ENCODE peak calls at places on chromosomes 5 and 9, in six cellular contexts. S is smooth muscle cell of the brain vasculature, B is HTR-8/SVneo, Z is NCI-H446 treated with DMSO at 0.1 percent for 48 hours, X is iPS-NIHi11, D is SW 1271. O is an unnamed sample.

GRCh38 chr9:131125038-131125287 is 423 bp upstream of the NUP214 start:
- DNase-seq in S (no peak), B (no peak), Z (no peak), X (no peak), D (no peak), O (no peak)

GRCh38 chr5:10563132-10563939 is 534 bp upstream of the ANKRD33B start:
- DNase-seq in S (no peak), B (no peak), Z (no peak), X (peak; percentile 61), D (no peak), O (no peak)

GRCh38 chr5:135379052-135379654 is 19.9 kb downstream of the MACROH2A1 start:
- DNase-seq in S (no peak), B (no peak), Z (no peak), X (no peak), D (no peak), O (no peak)

GRCh38 chr9:127644943-127645342 is 32.9 kb downstream of the STXBP1 start:
- DNase-seq in S (no peak), B (no peak), Z (no peak), X (peak; percentile 39), D (no peak), O (no peak)

GRCh38 chr9:91374939-91375338 is 13.2 kb upstream of the AUH start:
- DNase-seq in S (no peak), B (no peak), Z (no peak), X (no peak), D (no peak), O (no peak)

GRCh38 chr5:10667431-10668057 is 93.5 kb downstream of the DAP start:
- DNase-seq in S (no peak), B (no peak), Z (no peak), X (no peak), D (no peak), O (no peak)

GRCh38 chr5:140324041-140324833 is 21.3 kb upstream of the PFDN1 start:
- DNase-seq in S (no peak), B (no peak), Z (no peak), X (no peak), D (no peak), O (no peak)

GRCh38 chr5:122262107-122262506 is 49.9 kb upstream of the SNCAIP start:
- DNase-seq in S (no peak), B (no peak), Z (no peak), X (no peak), D (no peak), O (no peak)

GRCh38 chr5:174581483-174581882 is 142.9 kb upstream of the MSX2 start:
- DNase-seq in S (no peak), B (peak; percentile 41), Z (no peak), X (peak; percentile 71), D (no peak), O (no peak)

GRCh38 chr9:23638837-23639426 is 187.1 kb downstream of the ELAVL2 start:
- DNase-seq in S (no peak), B (peak; percentile 7), Z (peak; percentile 64), X (no peak), D (no peak), O (no peak)

GRCh38 chr9:129270903-129271431 is 92.9 kb upstream of the IER5L start:
- DNase-seq in S (peak; percentile 29), B (no peak), Z (no peak), X (no peak), D (no peak), O (no peak)

GRCh38 chr9:81113408-81114124 is 575.8 kb downstream of the TLE1 start:
- DNase-seq in S (no peak), B (no peak), Z (no peak), X (no peak), D (no peak), O (no peak)

GRCh38 chr5:134526483-134527155 is 1.1 kb downstream of the JADE2 start:
- DNase-seq in S (no peak), B (no peak), Z (no peak), X (peak; percentile 70), D (peak; percentile 92), O (no peak)

GRCh38 chr9:8365466-8366160 is 566.0 kb upstream of the DMAC1 start:
- DNase-seq in S (no peak), B (no peak), Z (no peak), X (no peak), D (no peak), O (no peak)

GRCh38 chr9:16236882-16237281 is 633.6 kb downstream of the BNC2 start:
- DNase-seq in S (no peak), B (no peak), Z (no peak), X (no peak), D (no peak), O (no peak)

GRCh38 chr5:87263498-87263897 is 4.2 kb upstream of the RASA1 start:
- DNase-seq in S (no peak), B (no peak), Z (no peak), X (no peak), D (no peak), O (no peak)

GRCh38 chr5:124744170-124744911 is 2.1 kb downstream of the ZNF608 start:
- DNase-seq in S (no peak), B (no peak), Z (no peak), X (no peak), D (no peak), O (no peak)

GRCh38 chr9:86557063-86557766 is 203.0 kb upstream of the TUT7 start:
- DNase-seq in S (peak; percentile 52), B (no peak), Z (no peak), X (no peak), D (no peak), O (no peak)

GRCh38 chr9:35690447-35691324 is 961 bp upstream of the TPM2 start:
- DNase-seq in S (no peak), B (peak; percentile 53), Z (no peak), X (peak; percentile 77), D (no peak), O (no peak)

GRCh38 chr9:130860458-130861316 is 25.6 kb downstream of the ABL1 start:
- DNase-seq in S (peak; percentile 83), B (peak; percentile 85), Z (no peak), X (no peak), D (peak; percentile 96), O (peak; percentile 80)

GRCh38 chr9:88533951-88534455 is 975 bp upstream of the NXNL2 start:
- DNase-seq in S (no peak), B (peak; percentile 66), Z (no peak), X (peak; percentile 45), D (peak; percentile 73), O (no peak)

GRCh38 chr5:172855597-172856292 is 21.7 kb downstream of the ERGIC1 start:
- DNase-seq in S (no peak), B (no peak), Z (no peak), X (no peak), D (no peak), O (no peak)

GRCh38 chr5:150503977-150504620 is 3.8 kb upstream of the NDST1 start:
- DNase-seq in S (no peak), B (no peak), Z (no peak), X (no peak), D (no peak), O (no peak)

GRCh38 chr5:58828145-58828544 is 245.3 kb downstream of the RAB3C start:
- DNase-seq in S (no peak), B (no peak), Z (no peak), X (no peak), D (no peak), O (no peak)

GRCh38 chr5:62653001-62653863 is 74.6 kb downstream of the LRRC70 start:
- DNase-seq in S (no peak), B (no peak), Z (no peak), X (no peak), D (no peak), O (peak; percentile 9)

GRCh38 chr9:26685857-26686256 is 206.7 kb downstream of the CAAP1 start:
- DNase-seq in S (no peak), B (no peak), Z (no peak), X (no peak), D (no peak), O (no peak)

GRCh38 chr9:135476561-135476960 is 3.0 kb upstream of the PPP1R26 start:
- DNase-seq in S (no peak), B (no peak), Z (no peak), X (no peak), D (no peak), O (no peak)

GRCh38 chr5:179900707-179901106 is 7.0 kb downstream of the TBC1D9B start:
- DNase-seq in S (no peak), B (no peak), Z (no peak), X (no peak), D (no peak), O (no peak)

GRCh38 chr5:154189819-154190651 is 498 bp upstream of the GALNT10 start:
- DNase-seq in S (peak; percentile 33), B (peak; percentile 78), Z (peak; percentile 20), X (peak; percentile 92), D (peak; percentile 40), O (no peak)

GRCh38 chr9:33752130-33752637 is 43.2 kb upstream of the PRSS3 start:
- DNase-seq in S (no peak), B (no peak), Z (no peak), X (no peak), D (no peak), O (no peak)

GRCh38 chr9:6552738-6553121 is 92.8 kb downstream of the GLDC start:
- DNase-seq in S (no peak), B (no peak), Z (no peak), X (no peak), D (no peak), O (no peak)

GRCh38 chr5:170338933-170339779 is 41.6 kb upstream of the LCP2 start:
- DNase-seq in S (no peak), B (no peak), Z (no peak), X (peak; percentile 59), D (no peak), O (no peak)

GRCh38 chr9:2022560-2022959 is 7.4 kb downstream of the SMARCA2 start:
- DNase-seq in S (no peak), B (no peak), Z (no peak), X (no peak), D (no peak), O (no peak)

GRCh38 chr9:99357575-99357974 is 135.5 kb downstream of the SEC61B start:
- DNase-seq in S (no peak), B (no peak), Z (no peak), X (no peak), D (no peak), O (no peak)

GRCh38 chr5:109022056-109022455 is 274.4 kb downstream of the FER start:
- DNase-seq in S (no peak), B (no peak), Z (no peak), X (no peak), D (no peak), O (no peak)

GRCh38 chr9:133890583-133890982 is 101.5 kb downstream of the VAV2 start:
- DNase-seq in S (no peak), B (no peak), Z (no peak), X (no peak), D (no peak), O (no peak)

GRCh38 chr9:131441441-131441840 is 47.6 kb downstream of the PRRC2B start:
- DNase-seq in S (no peak), B (no peak), Z (no peak), X (no peak), D (no peak), O (no peak)

O was measured in glomerular endothelial cell.